ENCODE peak calls at places on chromosomes 16 and 17, in four cellular contexts. U is A549, A is tibial nerve, E is PC-3. D is an unnamed sample.

GRCh38 chr17:46976626-46977270 is 2.3 kb downstream of the RPRML start:
- DNase-seq in U (peak), A (no peak), E (peak), D (no peak)

GRCh38 chr16:89422527-89422904 is 67.8 kb downstream of the ANKRD11 start:
- DNase-seq in U (no peak), A (no peak), E (peak), D (no peak)

GRCh38 chr16:30899794-30900193 is 3.4 kb downstream of the CTF1 start:
- DNase-seq in U (no peak), A (no peak), E (no peak), D (no peak)

GRCh38 chr17:15289285-15290185 is 24.4 kb upstream of the PMP22 start:
- DNase-seq in U (peak), A (no peak), E (peak), D (no peak)

GRCh38 chr16:668519-669171 is 713 bp downstream of the RHOT2 start:
- DNase-seq in U (no peak), A (no peak), E (no peak), D (no peak)

GRCh38 chr17:32596666-32597065 is 109.9 kb downstream of the CDK5R1 start:
- DNase-seq in U (peak), A (no peak), E (no peak), D (no peak)

GRCh38 chr16:11322823-11323222 is 22.4 kb upstream of the RMI2 start:
- DNase-seq in U (no peak), A (no peak), E (no peak), D (no peak)

GRCh38 chr17:69506489-69506888 is 92.0 kb downstream of the MAP2K6 start:
- DNase-seq in U (peak), A (no peak), E (peak), D (no peak)

GRCh38 chr17:65914784-65915342 is 277.1 kb downstream of the CEP112 start:
- DNase-seq in U (no peak), A (no peak), E (peak), D (no peak)

GRCh38 chr17:42459983-42460300 is 1.3 kb downstream of the ATP6V0A1 start:
- DNase-seq in U (peak), A (no peak), E (no peak), D (no peak)

GRCh38 chr16:57711-58110 is 4.1 kb downstream of the SNRNP25 start:
- DNase-seq in U (no peak), A (no peak), E (no peak), D (no peak)

GRCh38 chr17:5122586-5123342 is 6.9 kb downstream of the USP6 start:
- DNase-seq in U (no peak), A (peak), E (no peak), D (peak)

GRCh38 chr17:16106161-16106891 is 106.7 kb downstream of the TTC19 start:
- DNase-seq in U (no peak), A (no peak), E (no peak), D (no peak)

GRCh38 chr16:1732071-1732470 is 26.1 kb downstream of the MAPK8IP3 start:
- DNase-seq in U (no peak), A (no peak), E (no peak), D (no peak)

GRCh38 chr16:19137201-19137601 is 23.4 kb downstream of the ITPRIPL2 start:
- DNase-seq in U (no peak), A (no peak), E (peak), D (no peak)

GRCh38 chr16:75304521-75305363 is 53.3 kb upstream of the BCAR1 start:
- DNase-seq in U (peak), A (no peak), E (peak), D (no peak)

GRCh38 chr17:79915850-79916430 is 76.7 kb upstream of the CBX4 start:
- DNase-seq in U (peak), A (no peak), E (peak), D (no peak)

GRCh38 chr16:4315185-4316102 is at the start of gene GLIS2:
- DNase-seq in U (peak), A (peak), E (peak), D (peak)

GRCh38 chr16:75247249-75247648 is 4.2 kb downstream of the BCAR1 start:
- DNase-seq in U (no peak), A (no peak), E (no peak), D (no peak)

GRCh38 chr16:55912022-55912421 is 36.8 kb upstream of the CES5A start:
- DNase-seq in U (no peak), A (no peak), E (no peak), D (no peak)

GRCh38 chr17:44956076-44956475 is 8.5 kb upstream of the KIF18B start:
- DNase-seq in U (no peak), A (no peak), E (no peak), D (no peak)

GRCh38 chr17:12734852-12735430 is 54.4 kb upstream of the ARHGAP44 start:
- DNase-seq in U (no peak), A (no peak), E (no peak), D (no peak)

GRCh38 chr17:82814834-82815233 is 25.0 kb downstream of the ZNF750 start:
- DNase-seq in U (no peak), A (no peak), E (no peak), D (no peak)

GRCh38 chr16:25606069-25606468 is 85.7 kb upstream of the HS3ST4 start:
- DNase-seq in U (no peak), A (no peak), E (no peak), D (no peak)

GRCh38 chr17:61496957-61497653 is 44.9 kb downstream of the TBX4 start:
- DNase-seq in U (no peak), A (no peak), E (no peak), D (no peak)

GRCh38 chr17:691423-691822 is 23.2 kb downstream of the VPS53 start:
- DNase-seq in U (peak), A (no peak), E (peak), D (no peak)

GRCh38 chr16:68417711-68418301 is 30.5 kb downstream of the SMPD3 start:
- DNase-seq in U (no peak), A (no peak), E (peak), D (peak)

GRCh38 chr16:68079616-68080344 is 5.4 kb upstream of the NFATC3 start:
- DNase-seq in U (no peak), A (peak), E (no peak), D (peak)

GRCh38 chr17:61686114-61686513 is 95.1 kb upstream of the NACA2 start:
- DNase-seq in U (no peak), A (no peak), E (no peak), D (no peak)

GRCh38 chr17:44967026-44967906 is 837 bp downstream of the C1QL1 start:
- DNase-seq in U (no peak), A (no peak), E (no peak), D (no peak)

GRCh38 chr17:42667088-42667951 is 8.2 kb downstream of the TUBG2 start:
- DNase-seq in U (peak), A (no peak), E (peak), D (no peak)

GRCh38 chr17:19379306-19380075 is 1.2 kb downstream of the MAPK7 start:
- DNase-seq in U (no peak), A (no peak), E (no peak), D (no peak)

GRCh38 chr17:7932949-7933348 is 943 bp downstream of the CNTROB start:
- DNase-seq in U (peak), A (no peak), E (peak), D (peak)

GRCh38 chr17:7931709-7932482 is at the start of the genes CNTROB and TRAPPC1:
- DNase-seq in U (peak), A (peak), E (peak), D (peak)

GRCh38 chr17:7929158-7930029 is at the start of gene KCNAB3:
- DNase-seq in U (peak), A (no peak), E (no peak), D (peak)

GRCh38 chr17:7930841-7931631 is 710 bp downstream of the TRAPPC1 start:
- DNase-seq in U (no peak), A (no peak), E (no peak), D (no peak)

DNA sequence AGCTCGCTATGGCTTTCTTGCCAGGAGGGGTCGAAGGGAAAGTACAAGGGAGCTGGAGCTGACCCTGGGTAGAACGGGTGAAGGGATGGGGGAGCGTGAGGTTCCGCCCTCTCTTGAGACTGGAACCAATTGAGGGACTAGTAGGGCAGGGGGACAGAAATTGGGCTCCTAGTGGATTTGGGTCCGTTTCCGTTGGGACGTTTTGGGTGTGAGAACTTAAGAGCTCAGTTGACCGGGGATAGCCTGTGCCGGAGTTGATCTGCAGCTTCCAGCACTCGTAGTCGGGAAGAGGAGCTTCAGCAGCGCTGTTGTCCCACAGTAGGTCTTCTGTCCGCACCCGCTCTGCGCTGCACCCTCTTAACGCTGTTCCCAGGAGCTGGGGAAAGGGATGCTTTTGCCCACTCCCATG is 481 bp downstream of the CNTROB start:
- DNase-seq in U (peak), A (no peak), E (peak), D (peak)
- TF ChIP-seq CTCF in U (no peak), A (no peak), E (no peak), D (no peak)

GRCh38 chr16:87016636-87017035 is 300.6 kb downstream of the C16orf95 start:
- DNase-seq in U (no peak), A (no peak), E (no peak), D (no peak)

GRCh38 chr16:87016056-87016455 is 301.1 kb downstream of the C16orf95 start:
- DNase-seq in U (no peak), A (no peak), E (no peak), D (no peak)

GRCh38 chr16:87014112-87014511 is 303.1 kb downstream of the C16orf95 start:
- DNase-seq in U (no peak), A (no peak), E (no peak), D (no peak)

GRCh38 chr16:87012954-87013938 is 303.9 kb downstream of the C16orf95 start:
- DNase-seq in U (no peak), A (no peak), E (no peak), D (no peak)

DNA sequence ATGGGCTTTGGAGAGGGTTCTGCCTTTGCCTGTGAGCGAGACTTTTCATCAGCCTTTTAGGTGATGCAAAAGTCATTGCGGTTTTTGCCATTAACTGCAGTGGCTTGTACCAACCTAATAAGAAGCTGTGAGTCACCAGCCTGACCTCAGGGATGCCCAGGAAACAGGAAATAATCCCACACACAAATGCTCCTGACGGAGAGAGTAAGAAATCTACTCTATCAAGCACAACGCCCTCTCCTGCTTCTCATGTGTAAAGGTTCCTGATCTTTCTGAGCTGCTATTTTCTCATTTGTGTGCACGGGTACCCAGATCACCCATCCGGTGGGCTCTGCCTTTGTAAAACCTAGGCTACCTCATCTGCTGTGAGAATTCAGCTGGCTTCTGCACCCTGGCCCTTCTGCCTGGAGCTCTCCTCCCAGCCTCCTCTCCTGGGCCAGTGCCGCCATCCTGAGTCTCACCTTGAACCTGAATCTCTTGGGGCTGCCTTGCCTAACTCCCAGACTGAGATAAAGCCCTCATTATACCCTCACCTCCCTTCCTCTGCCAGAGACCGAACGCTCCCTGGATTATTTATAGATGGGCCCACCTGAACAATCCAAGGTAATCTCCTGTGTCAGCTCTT is 299.7 kb downstream of the C16orf95 start:
- DNase-seq in U (peak), A (no peak), E (peak), D (no peak)
- TF ChIP-seq CTCF in U (peak), A (no peak), E (peak), D (no peak)

GRCh38 chr17:17691468-17692263 is 10.4 kb downstream of the RAI1 start:
- DNase-seq in U (no peak), A (no peak), E (no peak), D (peak)

GRCh38 chr17:17693955-17694228 is 12.6 kb downstream of the RAI1 start:
- DNase-seq in U (no peak), A (no peak), E (no peak), D (no peak)

GRCh38 chr17:17694229-17695081 is 13.2 kb downstream of the RAI1 start:
- DNase-seq in U (peak), A (peak), E (peak), D (peak)

GRCh38 chr17:17693253-17693954 is 12.1 kb downstream of the RAI1 start:
- DNase-seq in U (peak), A (no peak), E (peak), D (no peak)

DNA sequence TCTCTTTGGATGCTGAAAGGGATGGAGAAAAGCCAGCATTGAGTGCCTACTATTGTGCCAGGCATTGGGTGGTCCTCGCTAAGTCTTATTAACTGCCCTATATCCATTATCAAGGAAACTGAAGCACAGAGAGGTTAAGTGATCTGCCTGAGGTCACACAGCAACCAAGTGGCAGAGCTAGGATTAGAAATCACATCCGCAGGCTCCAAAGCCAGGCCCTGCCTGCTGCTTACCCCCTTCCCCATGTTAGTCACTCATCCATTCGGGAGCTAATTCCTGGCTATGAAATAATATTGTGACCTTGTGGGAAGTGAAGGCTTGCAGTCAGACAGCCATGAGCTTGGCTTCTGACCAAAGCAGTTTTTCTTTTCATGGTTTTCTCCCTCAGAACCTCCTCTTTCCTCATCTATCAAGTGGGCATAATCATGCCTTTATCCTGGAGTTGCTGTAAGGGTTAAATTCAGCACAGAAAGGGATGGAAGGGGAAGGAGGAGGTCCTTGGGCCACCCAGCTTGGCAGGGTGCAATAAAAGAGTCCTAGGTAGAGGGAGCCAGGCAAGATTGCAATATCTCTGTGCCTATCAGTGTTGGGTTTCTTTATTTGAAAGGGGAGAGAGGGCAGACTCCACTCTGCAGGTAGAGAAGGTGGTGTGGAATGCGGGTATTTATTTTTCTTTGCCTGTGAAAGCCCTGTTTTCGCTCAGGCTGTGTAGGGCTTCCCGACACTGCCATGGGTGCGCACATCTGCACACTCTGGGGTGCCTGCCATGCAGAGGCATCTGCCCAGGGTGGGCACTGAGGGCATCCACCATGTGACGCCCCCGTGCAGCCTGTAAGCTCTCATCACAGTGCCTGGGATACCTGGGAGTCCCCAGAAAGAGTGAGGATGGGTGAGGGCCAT is 11.3 kb downstream of the RAI1 start:
- DNase-seq in U (peak), A (no peak), E (peak), D (no peak)
- TF ChIP-seq CTCF in U (peak), A (no peak), E (no peak), D (no peak)

DNA sequence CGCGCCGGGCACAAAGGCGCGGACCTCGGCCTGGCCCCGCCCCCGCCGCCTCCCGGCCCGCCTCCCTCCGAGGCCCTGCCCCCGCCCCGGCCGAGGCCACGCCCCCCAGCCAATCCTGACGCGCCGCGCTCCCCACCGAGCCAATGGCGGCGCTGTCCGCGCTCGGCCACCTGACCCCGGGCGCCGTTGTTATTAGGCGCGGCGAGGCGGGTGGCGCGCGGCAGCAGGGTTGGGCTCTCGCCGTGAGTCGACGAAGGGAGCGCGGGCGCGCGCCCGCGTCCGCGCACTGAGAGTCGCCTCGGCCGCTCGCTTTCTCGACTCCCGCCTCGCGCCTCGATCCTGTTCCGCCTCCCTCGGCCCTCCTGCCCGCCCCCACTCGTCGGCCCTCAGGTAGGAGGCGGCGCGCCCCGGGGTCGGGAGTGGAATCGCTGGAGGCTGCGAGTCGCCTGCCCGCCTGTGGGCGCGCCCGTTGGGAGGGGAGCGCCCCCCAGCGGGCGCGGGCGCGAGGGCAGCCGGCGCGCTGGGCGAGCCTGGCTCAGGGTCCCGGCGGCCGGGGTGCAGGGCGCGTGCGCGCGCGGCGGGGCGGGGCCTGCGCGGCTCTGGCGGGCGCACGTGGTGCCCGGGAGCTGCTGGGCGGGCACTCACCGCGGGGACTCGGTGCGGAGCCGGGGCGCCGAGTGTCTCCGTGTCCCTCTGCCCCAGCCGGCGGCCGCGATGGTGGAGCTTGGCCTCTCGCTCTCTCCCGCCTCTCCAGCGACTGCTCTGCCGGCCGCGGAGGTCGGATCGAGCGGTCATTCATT is 405 bp upstream of the CBLN1 start:
- DNase-seq in U (peak), A (peak), E (peak), D (no peak)
- TF ChIP-seq CTCF in U (peak), A (no peak), E (no peak), D (no peak)

D was measured in activated B cell treated with CpG ODN at 0.5 μM for 24 hours.